ENCODE peak calls at places on chromosomes 5 and 9, in seven cellular contexts. S is activated CD4-positive, alpha-beta T cell treated with anti-CD3 and anti-CD28 coated beads for 4 hours; M is pulmonary artery endothelial cell; Y is globus pallidus; K is CD8-positive, alpha-beta T cell; B is NCI-H1436; Q is stimulated activated CD8-positive, alpha-beta memory T cell treated with anti-CD3 and anti-CD28 coated beads, Interleukin-15, amount 100 ng/mL, for 1 hour. P is an unnamed sample.

GRCh38 chr5:36305571-36306326 is 4.0 kb upstream of the RANBP3L start:
- DNase-seq in B (peak), Q (no peak), M (peak), Y (peak), K (no peak), S (peak), P (no peak)

GRCh38 chr9:107266624-107267369 is 16.3 kb upstream of the RAD23B start:
- DNase-seq in M (no peak), Y (no peak), B (no peak), Q (no peak), K (no peak), S (no peak), P (no peak)

GRCh38 chr5:177405312-177405711 is 4.1 kb downstream of the F12 start:
- DNase-seq in B (no peak), Y (no peak), K (no peak), Q (no peak), S (no peak), M (no peak), P (no peak)

GRCh38 chr9:73157811-73158210 is 6.1 kb downstream of the ANXA1 start:
- DNase-seq in K (no peak), M (no peak), S (no peak), Q (no peak), B (no peak), Y (no peak), P (no peak)

GRCh38 chr5:75510836-75511434 is 494 bp downstream of the CERT1 start:
- DNase-seq in M (no peak), Y (peak), Q (peak), K (peak), B (no peak), S (peak), P (peak)

GRCh38 chr5:180159756-180160155 is 49.3 kb downstream of the RASGEF1C start:
- DNase-seq in Y (no peak), B (no peak), Q (no peak), M (no peak), K (no peak), S (no peak), P (no peak)

GRCh38 chr5:59174248-59174844 is 591.5 kb downstream of the RAB3C start:
- DNase-seq in Y (peak), M (peak), B (peak), Q (peak), S (peak), K (no peak), P (peak)

GRCh38 chr5:171823269-171823668 is 37.7 kb downstream of the SMIM23 start:
- DNase-seq in M (no peak), K (no peak), Q (no peak), S (no peak), B (no peak), Y (no peak), P (no peak)

GRCh38 chr9:98075332-98075805 is 18.8 kb downstream of the NANS start:
- DNase-seq in Y (no peak), M (no peak), K (no peak), B (no peak), S (no peak), Q (no peak), P (no peak)

GRCh38 chr5:134114886-134115805 is 665 bp downstream of the TCF7 start:
- DNase-seq in Y (no peak), Q (no peak), K (peak), S (peak), B (no peak), M (no peak), P (no peak)

GRCh38 chr5:1764606-1764960 is 35.1 kb downstream of the MRPL36 start:
- DNase-seq in S (no peak), B (no peak), K (no peak), Q (no peak), M (no peak), Y (no peak), P (no peak)

GRCh38 chr5:139443766-139444473 is 4.6 kb upstream of the DNAJC18 start:
- DNase-seq in M (no peak), Y (no peak), B (no peak), K (no peak), Q (no peak), S (no peak), P (peak)

GRCh38 chr9:109600142-109600541 is 102.0 kb upstream of the PTPN3 start:
- DNase-seq in M (no peak), Q (no peak), K (no peak), Y (no peak), B (no peak), S (no peak), P (no peak)

GRCh38 chr9:137083418-137084004 is 3.3 kb upstream of the MAN1B1 start:
- DNase-seq in Q (no peak), K (no peak), Y (no peak), B (no peak), M (peak), S (no peak), P (no peak)

GRCh38 chr5:81590498-81591384 is 160.2 kb downstream of the SSBP2 start:
- DNase-seq in S (no peak), Y (no peak), K (no peak), M (no peak), B (no peak), Q (no peak), P (no peak)

GRCh38 chr9:15403155-15403554 is 19.5 kb upstream of the SNAPC3 start:
- DNase-seq in Y (no peak), K (no peak), S (no peak), Q (no peak), B (no peak), M (no peak), P (no peak)

GRCh38 chr5:147391781-147392180 is 118.1 kb downstream of the DPYSL3 start:
- DNase-seq in Q (no peak), Y (peak), M (peak), K (no peak), S (no peak), B (no peak), P (no peak)

GRCh38 chr9:101495810-101496209 is 37.8 kb upstream of the RNF20 start:
- DNase-seq in Y (no peak), K (no peak), B (no peak), S (no peak), Q (no peak), M (no peak), P (no peak)

GRCh38 chr5:14429614-14430013 is 152.0 kb upstream of the OTULINL start:
- DNase-seq in B (no peak), M (no peak), Q (no peak), K (no peak), S (no peak), Y (no peak), P (no peak)

GRCh38 chr9:5392285-5392684 is 45.4 kb downstream of the PLGRKT start:
- DNase-seq in M (no peak), B (no peak), S (no peak), Y (no peak), Q (no peak), K (no peak), P (no peak)

GRCh38 chr5:90696148-90696547 is 137.6 kb downstream of the ADGRV1 start:
- DNase-seq in B (no peak), S (no peak), Y (no peak), K (no peak), M (no peak), Q (no peak), P (no peak)

GRCh38 chr9:134895849-134896833 is 15.5 kb downstream of the FCN2 start:
- DNase-seq in Q (no peak), Y (no peak), M (peak), B (no peak), K (no peak), S (no peak), P (no peak)

GRCh38 chr9:2109066-2109650 is 94.0 kb downstream of the SMARCA2 start:
- DNase-seq in Q (no peak), S (no peak), Y (no peak), B (no peak), K (no peak), M (no peak), P (no peak)

GRCh38 chr5:28766565-28767158 is 1728.3 kb upstream of the CDH9 start:
- DNase-seq in S (no peak), Y (peak), B (peak), M (no peak), Q (no peak), K (no peak), P (no peak)

GRCh38 chr5:1315018-1315708 is 20.3 kb upstream of the TERT start:
- DNase-seq in B (no peak), Q (no peak), M (no peak), S (no peak), Y (no peak), K (no peak), P (no peak)

GRCh38 chr9:105150991-105151685 is 93.3 kb upstream of the SLC44A1 start:
- DNase-seq in Y (no peak), S (no peak), Q (no peak), K (no peak), M (no peak), B (no peak), P (no peak)

GRCh38 chr5:38008198-38008597 is 168.4 kb upstream of the GDNF start:
- DNase-seq in B (peak), M (no peak), Y (no peak), Q (no peak), K (no peak), S (no peak), P (no peak)

P was measured in T-helper 1 cell.